ENCODE peak calls at places on chromosomes 11 and 22, in nine cellular contexts. C is A549, R is uterus, T is H9, G is MM.1S, Y is OCI-LY7, A is epithelial cell of proximal tubule, Z is dorsolateral prefrontal cortex, Q is GM10248. X is an unnamed sample.

GRCh38 chr22:18970180-18970947 is 34.3 kb upstream of the PRODH start:
- DNase-seq in C (peak; percentile 34), R (no peak), T (peak; percentile 64), G (no peak), Y (no peak), A (no peak), Z (no peak), Q (no peak), X (peak; percentile 43)

GRCh38 chr11:67634366-67635230 is 4.9 kb upstream of the NUDT8 start:
- DNase-seq in C (no peak), R (no peak), T (peak; percentile 40), G (no peak), Y (no peak), A (no peak), Z (no peak), Q (no peak), X (no peak)

GRCh38 chr11:120339394-120339890 is 3.2 kb downstream of the ARHGEF12 start:
- DNase-seq in C (no peak), R (no peak), T (no peak), G (peak; percentile 60), Y (no peak), A (no peak), Z (peak; percentile 64), Q (no peak), X (no peak)

GRCh38 chr22:29014301-29014700 is 47.3 kb downstream of the C22orf31 start:
- DNase-seq in C (no peak), R (no peak), T (no peak), G (no peak), Y (no peak), A (no peak), Z (no peak), Q (no peak), X (no peak)

GRCh38 chr11:69819109-69819490 is at the start of gene FGF3:
- DNase-seq in C (no peak), R (no peak), T (no peak), G (no peak), Y (no peak), A (no peak), Z (no peak), Q (no peak), X (no peak)

GRCh38 chr11:63763506-63764200 is 4.9 kb downstream of the ZFTA start:
- DNase-seq in C (no peak), R (peak; percentile 74), T (peak; percentile 91), G (no peak), Y (no peak), A (no peak), Z (no peak), Q (no peak), X (no peak)

GRCh38 chr11:106305458-106305857 is 228.0 kb downstream of the AASDHPPT start:
- DNase-seq in C (no peak), R (no peak), T (no peak), G (no peak), Y (no peak), A (no peak), Z (no peak), Q (no peak), X (no peak)

GRCh38 chr11:65383778-65384177 is 1.3 kb upstream of the SLC25A45 start:
- DNase-seq in C (no peak), R (no peak), T (no peak), G (no peak), Y (no peak), A (no peak), Z (no peak), Q (no peak), X (no peak)

GRCh38 chr22:31080848-31081649 is at the start of gene SMTN:
- DNase-seq in C (peak; percentile 80), R (peak; percentile 96), T (peak; percentile 94), G (peak; percentile 92), Y (peak; percentile 92), A (no peak), Z (peak; percentile 70), Q (peak; percentile 94), X (peak; percentile 96)

GRCh38 chr22:34620832-34621231 is 445.1 kb upstream of the ISX start:
- DNase-seq in C (no peak), R (no peak), T (no peak), G (peak; percentile 77), Y (no peak), A (no peak), Z (no peak), Q (no peak), X (no peak)

GRCh38 chr11:70448983-70449567 is 50.7 kb downstream of the CTTN start:
- DNase-seq in C (peak; percentile 33), R (no peak), T (no peak), G (no peak), Y (peak; percentile 22), A (no peak), Z (no peak), Q (no peak), X (no peak)

GRCh38 chr22:22479999-22480532 is 28.5 kb downstream of the ZNF280B start:
- DNase-seq in C (no peak), R (no peak), T (no peak), G (no peak), Y (no peak), A (no peak), Z (no peak), Q (no peak), X (no peak)

GRCh38 chr11:108733479-108734116 is 68.7 kb downstream of the DDX10 start:
- DNase-seq in C (no peak), R (no peak), T (no peak), G (no peak), Y (no peak), A (peak; percentile 58), Z (no peak), Q (peak; percentile 40), X (peak; percentile 38)

GRCh38 chr11:89447845-89448244 is 43.3 kb downstream of the NOX4 start:
- DNase-seq in C (no peak), R (no peak), T (no peak), G (no peak), Y (no peak), A (no peak), Z (no peak), Q (no peak), X (no peak)

GRCh38 chr22:31748490-31748889 is 1.4 kb downstream of the PRR14L start:
- DNase-seq in C (no peak), R (no peak), T (no peak), G (no peak), Y (no peak), A (no peak), Z (no peak), Q (no peak), X (no peak)

GRCh38 chr11:36132940-36133339 is 156.3 kb downstream of the COMMD9 start:
- DNase-seq in C (no peak), R (no peak), T (no peak), G (no peak), Y (no peak), A (no peak), Z (no peak), Q (no peak), X (no peak)

GRCh38 chr11:133019545-133019944 is 512.8 kb downstream of the OPCML start:
- DNase-seq in C (no peak), R (no peak), T (no peak), G (no peak), Y (no peak), A (no peak), Z (no peak), Q (no peak), X (no peak)

GRCh38 chr11:100574894-100575769 is 112.0 kb upstream of the ARHGAP42 start:
- DNase-seq in C (peak; percentile 43), R (no peak), T (no peak), G (peak; percentile 23), Y (no peak), A (no peak), Z (no peak), Q (no peak), X (no peak)
- TF ChIP-seq CTCF in C (peak; percentile 44), R (peak; percentile 24), T (peak; percentile 68), G (peak; percentile 27), Y (peak; percentile 58), A (peak; percentile 60), Z (peak; percentile 52), Q (no peak), X (no peak)

DNA sequence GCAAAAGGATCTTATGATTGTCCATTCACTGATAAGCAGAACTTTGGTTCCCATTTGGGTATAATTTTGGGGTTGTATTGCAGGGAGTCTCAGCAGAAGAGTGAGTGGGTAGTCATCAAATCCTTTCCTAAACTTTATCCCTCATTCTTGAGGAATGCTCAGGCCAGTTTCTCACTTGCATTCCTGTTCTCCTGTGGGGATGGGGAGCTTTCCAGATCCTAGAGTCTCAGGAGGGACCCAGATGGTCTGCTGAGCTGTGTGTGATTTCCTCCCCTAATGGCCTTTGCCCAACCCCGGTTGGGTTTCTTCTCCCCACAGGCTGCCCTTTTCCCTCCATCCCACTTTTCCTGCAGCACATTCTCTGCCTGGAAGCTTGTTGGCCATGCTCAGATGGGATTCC is 79.9 kb downstream of the MIAT start:
- DNase-seq in C (no peak), R (no peak), T (no peak), G (no peak), Y (no peak), A (no peak), Z (no peak), Q (no peak), X (no peak)
- TF ChIP-seq CTCF in C (no peak), R (no peak), T (no peak), G (no peak), Y (no peak), A (no peak), Z (no peak), Q (no peak), X (no peak)

DNA sequence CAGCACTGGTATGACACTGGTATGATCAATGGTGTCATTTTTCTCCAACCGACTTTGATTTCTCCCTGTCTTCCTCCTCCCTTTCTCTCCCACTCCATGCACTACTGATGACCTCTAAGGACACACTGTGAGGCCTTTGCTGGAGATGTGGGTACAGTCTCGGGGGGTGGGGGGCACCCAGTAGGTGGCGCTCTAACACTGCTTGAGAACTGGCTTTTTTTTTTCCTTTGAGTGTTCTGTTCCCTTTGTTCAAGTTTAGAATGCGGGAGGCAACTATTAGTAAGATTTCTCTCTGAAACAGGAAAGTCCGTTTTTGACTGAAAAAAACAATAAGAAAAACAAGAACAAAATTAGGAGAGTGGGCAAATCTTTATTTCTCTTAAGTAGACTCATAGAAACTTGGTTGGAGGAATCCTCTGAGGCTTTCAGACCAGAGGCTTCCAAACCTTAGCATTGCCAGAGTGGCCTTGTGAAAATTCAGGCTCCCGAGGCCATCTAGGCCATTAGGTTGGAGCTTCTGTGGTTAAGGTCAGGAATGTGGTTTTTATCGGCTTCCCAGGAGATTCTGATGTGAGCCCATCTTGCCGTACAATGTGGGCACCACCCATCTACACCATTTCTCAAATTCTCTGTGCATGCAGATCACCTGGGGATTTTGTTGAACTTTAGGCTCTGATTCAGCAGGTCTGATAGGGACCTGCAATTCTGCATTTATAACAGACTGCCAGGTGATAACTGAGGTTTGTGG is 43.2 kb downstream of the PANX1 start:
- DNase-seq in C (peak; percentile 32), R (peak; percentile 24), T (peak; percentile 73), G (peak; percentile 34), Y (peak; percentile 39), A (no peak), Z (peak; percentile 44), Q (peak; percentile 46), X (peak; percentile 53)
- TF ChIP-seq CTCF in C (peak; percentile 64), R (peak; percentile 44), T (peak; percentile 93), G (peak; percentile 81), Y (peak; percentile 96), A (peak; percentile 87), Z (peak; percentile 56), Q (peak; percentile 82), X (peak; percentile 67)

DNA sequence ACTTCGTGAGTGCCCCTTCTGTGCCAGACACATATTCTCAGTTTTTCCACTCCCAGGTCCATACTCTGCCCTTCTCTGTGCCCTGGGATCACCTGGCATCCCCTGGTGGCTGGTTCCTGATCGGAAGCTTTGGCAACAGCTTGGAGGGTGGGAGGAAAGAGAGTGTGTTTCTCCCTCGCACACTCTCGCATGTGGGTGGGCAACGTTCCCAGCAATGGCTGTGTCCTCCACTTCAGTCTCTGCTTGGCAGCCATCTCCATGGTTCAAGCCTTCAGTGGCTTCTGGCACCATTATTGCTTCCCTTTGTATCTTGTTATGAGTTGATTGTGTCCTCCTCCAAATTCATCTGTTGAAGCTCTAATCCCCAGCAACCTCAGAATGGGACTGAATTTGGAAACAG is 342.7 kb upstream of the SYN3 start:
- DNase-seq in C (no peak), R (no peak), T (no peak), G (no peak), Y (no peak), A (no peak), Z (peak; percentile 16), Q (no peak), X (no peak)
- TF ChIP-seq CTCF in C (no peak), R (no peak), T (no peak), G (no peak), Y (no peak), A (peak; percentile 10), Z (no peak), Q (no peak), X (no peak)

X was measured in GM13976.